ENCODE peak calls at places on chromosome 19, in four cellular contexts. F, K, T and W are unnamed samples.

GRCh38 chr19:39196860-39197562 is at the start of gene NCCRP1:
- DNase-seq in F (no peak), K (peak; percentile 59), T (no peak), W (no peak)

GRCh38 chr19:38975861-38976271 is 324 bp upstream of the FBXO17 start:
- DNase-seq in F (peak; percentile 60), K (peak; percentile 89), T (no peak), W (peak; percentile 68)

GRCh38 chr19:9871626-9872338 is 36.7 kb downstream of the PIN1 start:
- DNase-seq in F (peak; percentile 79), K (no peak), T (no peak), W (no peak)

GRCh38 chr19:33191501-33191900 is 2.6 kb upstream of the LRP3 start:
- DNase-seq in F (no peak), K (no peak), T (no peak), W (no peak)

GRCh38 chr19:33064778-33065550 is at the start of gene RHPN2:
- DNase-seq in F (peak; percentile 43), K (peak; percentile 96), T (no peak), W (no peak)

GRCh38 chr19:3983936-3984583 is 1.2 kb downstream of the EEF2 start:
- DNase-seq in F (no peak), K (peak; percentile 58), T (no peak), W (no peak)

GRCh38 chr19:49455729-49456128 is 2.7 kb downstream of the ALDH16A1 start:
- DNase-seq in F (no peak), K (no peak), T (no peak), W (no peak)

GRCh38 chr19:35518313-35518712 is 4.9 kb upstream of the DMKN start:
- DNase-seq in F (no peak), K (no peak), T (no peak), W (no peak)

GRCh38 chr19:29653398-29653797 is 11.9 kb upstream of the PLEKHF1 start:
- DNase-seq in F (no peak), K (no peak), T (no peak), W (no peak)

GRCh38 chr19:35513975-35514809 is 743 bp upstream of the DMKN start:
- DNase-seq in F (peak; percentile 25), K (peak; percentile 47), T (no peak), W (no peak)

GRCh38 chr19:12126707-12127106 is 13.4 kb downstream of the ZNF20 start:
- DNase-seq in F (peak; percentile 24), K (peak; percentile 30), T (no peak), W (peak; percentile 54)

GRCh38 chr19:45175663-45176345 is 2.2 kb downstream of the TRAPPC6A start:
- DNase-seq in F (no peak), K (no peak), T (no peak), W (no peak)

GRCh38 chr19:15294591-15294990 is 37.7 kb downstream of the BRD4 start:
- DNase-seq in F (no peak), K (no peak), T (no peak), W (no peak)

GRCh38 chr19:4439243-4439642 is 18.4 kb downstream of the UBXN6 start:
- DNase-seq in F (no peak), K (no peak), T (no peak), W (no peak)

GRCh38 chr19:42634409-42635232 is 39.9 kb upstream of the CEACAM8 start:
- DNase-seq in F (peak; percentile 32), K (peak; percentile 43), T (no peak), W (peak; percentile 47)

GRCh38 chr19:51783373-51783772 is 11.6 kb upstream of the FPR3 start:
- DNase-seq in F (peak; percentile 23), K (no peak), T (no peak), W (no peak)

GRCh38 chr19:58079792-58080191 is 18.2 kb downstream of the ZSCAN18 start:
- DNase-seq in F (no peak), K (no peak), T (no peak), W (no peak)

GRCh38 chr19:48578891-48579290 is 26.9 kb downstream of the SULT2B1 start:
- DNase-seq in F (no peak), K (no peak), T (no peak), W (no peak)

GRCh38 chr19:40089462-40089861 is 1.3 kb downstream of the ZNF780A start:
- DNase-seq in F (no peak), K (no peak), T (no peak), W (no peak)

GRCh38 chr19:28998974-28999373 is 214.0 kb downstream of the UQCRFS1 start:
- DNase-seq in F (no peak), K (no peak), T (no peak), W (no peak)

GRCh38 chr19:48925240-48925843 is 8.2 kb upstream of the DHDH start:
- DNase-seq in F (peak; percentile 28), K (no peak), T (no peak), W (no peak)

GRCh38 chr19:16327501-16327900 is 2.9 kb downstream of the KLF2 start:
- DNase-seq in F (no peak), K (no peak), T (no peak), W (no peak)

GRCh38 chr19:16325161-16325527 is 518 bp downstream of the KLF2 start:
- DNase-seq in F (no peak), K (peak; percentile 75), T (no peak), W (no peak)

GRCh38 chr19:16327131-16327450 is 2.5 kb downstream of the KLF2 start:
- DNase-seq in F (no peak), K (no peak), T (no peak), W (no peak)

GRCh38 chr19:16325671-16326400 is 1.2 kb downstream of the KLF2 start:
- DNase-seq in F (no peak), K (no peak), T (no peak), W (peak; percentile 87)

GRCh38 chr19:16326401-16327130 is 1.9 kb downstream of the KLF2 start:
- DNase-seq in F (no peak), K (no peak), T (no peak), W (no peak)
- TF ChIP-seq GABPA in F (no peak), K (no peak), T (no peak), W (no peak)

DNA sequence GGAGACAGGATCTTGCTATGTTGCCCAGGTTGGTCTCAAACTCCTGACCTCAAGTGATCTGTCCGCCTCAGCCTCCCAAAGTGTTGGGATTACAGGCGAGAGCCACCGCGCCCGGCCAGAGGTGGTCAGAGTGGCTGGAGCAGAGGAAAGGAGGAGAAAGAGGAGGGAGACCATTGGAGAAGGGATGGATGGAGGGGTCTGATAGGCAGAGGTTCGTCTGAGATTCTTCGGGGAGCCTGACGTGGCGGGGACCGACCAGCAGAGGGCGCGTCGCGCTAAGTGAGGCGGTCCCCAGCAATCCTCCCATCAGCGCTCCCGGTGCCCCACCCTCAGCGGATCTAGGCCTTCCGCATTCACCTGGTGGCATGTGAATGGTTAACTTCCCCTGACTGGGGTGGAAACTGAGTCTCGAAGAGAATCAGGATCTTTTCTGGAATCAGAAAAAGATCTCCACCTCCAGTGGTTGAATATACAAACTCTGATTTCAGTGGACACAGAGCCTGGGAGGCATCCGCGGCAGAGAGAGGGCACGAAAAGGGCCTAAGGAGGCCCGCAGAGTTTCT is 8.8 kb downstream of the GTPBP3 start:
- DNase-seq in F (peak; percentile 39), K (peak; percentile 88), T (peak; percentile 42), W (peak; percentile 98)
- TF ChIP-seq HDAC2 in F (no peak), K (peak; percentile 75), T (no peak), W (no peak)

GRCh38 chr19:37079238-37079637 is 1.0 kb downstream of the ZNF420 start:
- DNase-seq in F (no peak), K (no peak), T (no peak), W (no peak)
- TF ChIP-seq GABPA in F (no peak), K (no peak), T (no peak), W (no peak)

DNA sequence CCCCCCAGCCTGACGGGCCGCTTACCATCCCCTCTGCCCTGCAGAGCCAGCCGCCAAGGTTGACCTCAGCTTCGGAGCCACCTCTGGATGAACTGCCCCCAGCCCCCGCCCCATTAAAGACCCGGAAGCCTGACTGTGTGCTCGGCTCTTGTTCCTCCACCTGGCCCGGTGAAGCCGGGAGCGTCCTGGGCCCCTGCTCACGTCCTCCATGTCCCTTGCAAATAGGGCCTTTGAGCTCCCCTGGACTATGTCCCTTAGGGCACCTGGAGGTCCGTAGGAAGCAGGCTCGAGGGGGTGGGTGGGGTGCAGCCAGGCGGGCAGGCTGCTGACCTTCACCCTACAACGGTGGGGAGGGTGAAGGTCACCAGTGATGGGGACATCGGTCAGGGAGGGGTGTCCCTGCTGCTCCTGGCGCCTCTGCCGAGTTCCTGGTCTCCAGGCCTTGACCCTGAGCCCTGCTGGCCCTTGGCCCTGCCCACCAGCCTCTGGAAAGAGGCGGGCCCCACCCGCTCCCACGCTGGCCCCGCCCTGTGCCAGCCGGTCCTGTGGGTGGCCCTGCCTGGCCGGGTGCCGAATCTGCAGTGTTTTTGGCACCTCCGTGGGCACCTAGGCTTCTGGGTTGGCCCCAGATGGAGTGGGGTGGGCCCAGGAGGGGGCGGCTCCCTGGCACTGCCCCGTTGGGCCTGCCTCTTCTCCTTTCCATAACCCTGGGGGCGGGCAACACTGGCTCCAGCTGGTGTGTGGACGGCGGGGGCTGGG is 3.3 kb downstream of the ATP5F1D start:
- DNase-seq in F (peak; percentile 86), K (no peak), T (no peak), W (no peak)
- TF ChIP-seq HDAC2 in F (peak; percentile 95), K (no peak), T (no peak), W (no peak)